ENCODE peak calls at places on chromosome 11, in four cellular contexts. M is cardiac muscle cell, C is coronary artery, G is upper lobe of right lung. Z is an unnamed sample.

GRCh38 chr11:5930614-5931013 is 11.4 kb upstream of the OR56A3 start:
- DNase-seq in C (no peak), M (no peak), G (no peak), Z (no peak)

GRCh38 chr11:28836285-28837081 is 728.3 kb downstream of the METTL15 start:
- DNase-seq in M (peak), C (no peak), G (no peak), Z (peak)

GRCh38 chr11:118625976-118626375 is 18.6 kb downstream of the PHLDB1 start:
- DNase-seq in M (no peak), G (no peak), C (no peak), Z (no peak)

GRCh38 chr11:112225753-112226061 is 521 bp upstream of the PTS start:
- DNase-seq in M (no peak), G (no peak), C (no peak), Z (no peak)

GRCh38 chr11:46504817-46505613 is 88.8 kb downstream of the AMBRA1 start:
- DNase-seq in M (no peak), C (no peak), G (no peak), Z (no peak)

GRCh38 chr11:128251140-128251539 is 336.2 kb downstream of the ETS1 start:
- DNase-seq in G (no peak), C (no peak), M (no peak), Z (no peak)

GRCh38 chr11:118002541-118003019 is 16.4 kb downstream of the IL10RA start:
- DNase-seq in C (no peak), M (no peak), G (no peak), Z (no peak)

GRCh38 chr11:120334894-120335462 is 1.2 kb upstream of the ARHGEF12 start:
- DNase-seq in M (peak), G (no peak), C (no peak), Z (peak)

GRCh38 chr11:120871924-120872323 is 152.0 kb upstream of the TBCEL start:
- DNase-seq in M (no peak), C (no peak), G (no peak), Z (no peak)

GRCh38 chr11:27696112-27696511 is 4.1 kb downstream of the BDNF start:
- DNase-seq in C (no peak), G (no peak), M (no peak), Z (no peak)

GRCh38 chr11:71252434-71252781 is at the start of gene SHANK2:
- DNase-seq in C (no peak), G (peak), M (peak), Z (no peak)

GRCh38 chr11:3849297-3849874 is 6.1 kb upstream of the STIM1 start:
- DNase-seq in G (no peak), M (peak), C (no peak), Z (peak)

GRCh38 chr11:117145393-117145761 is 1.3 kb downstream of the PAFAH1B2 start:
- DNase-seq in G (no peak), M (peak), C (no peak), Z (peak)

GRCh38 chr11:91104237-91104636 is 881.4 kb upstream of the CHORDC1 start:
- DNase-seq in G (no peak), M (no peak), C (no peak), Z (no peak)

GRCh38 chr11:67795746-67796145 is 121.3 kb upstream of the ALDH3B2 start:
- DNase-seq in M (no peak), C (no peak), G (no peak), Z (no peak)

GRCh38 chr11:70694371-70694770 is 296.0 kb downstream of the CTTN start:
- DNase-seq in M (no peak), G (no peak), C (no peak), Z (no peak)

GRCh38 chr11:65329944-65330403 is 3.7 kb upstream of the DPF2 start:
- DNase-seq in G (no peak), C (no peak), M (peak), Z (peak)
- H3K4me3 ChIP-seq in G (no peak), C (no peak), M (no peak), Z (peak)

DNA sequence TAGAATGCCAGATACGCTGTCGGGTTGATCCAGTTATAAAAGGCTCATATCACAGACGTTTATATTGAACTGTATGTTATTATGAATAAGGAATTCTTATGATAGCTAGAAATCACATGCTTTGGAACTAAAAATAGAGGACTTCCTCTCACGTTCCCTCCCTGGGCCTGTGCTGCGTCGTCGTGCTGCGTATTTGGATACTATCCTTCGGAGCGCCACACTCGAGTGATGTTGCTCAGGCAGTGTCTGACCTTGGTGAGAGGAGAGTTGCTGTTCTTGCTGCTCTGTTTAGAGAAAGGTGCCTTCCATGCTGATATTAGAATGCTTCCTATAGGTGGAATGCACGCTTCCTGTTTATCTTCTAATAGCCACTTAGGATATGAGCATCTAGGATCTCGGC is 20.2 kb upstream of the ST14 start:
- DNase-seq in G (no peak), M (no peak), C (no peak), Z (no peak)
- H3K27ac ChIP-seq in G (no peak), M (no peak), C (no peak), Z (no peak)

GRCh38 chr11:103397369-103397768 is 288.1 kb downstream of the DYNC2H1 start:
- DNase-seq in G (no peak), C (no peak), M (no peak), Z (no peak)
- H3K4me3 ChIP-seq in G (no peak), C (no peak), M (no peak), Z (no peak)

GRCh38 chr11:62851807-62852522 is 12.6 kb upstream of the WDR74 start:
- DNase-seq in C (no peak), M (no peak), G (no peak), Z (no peak)
- H3K27ac ChIP-seq in C (no peak), M (peak), G (no peak), Z (no peak)

GRCh38 chr11:8717876-8718753 is 35.5 kb downstream of the RPL27A start:
- DNase-seq in C (peak), G (no peak), M (no peak), Z (peak)
- H3K4me3 ChIP-seq in C (peak), G (no peak), M (no peak), Z (no peak)

DNA sequence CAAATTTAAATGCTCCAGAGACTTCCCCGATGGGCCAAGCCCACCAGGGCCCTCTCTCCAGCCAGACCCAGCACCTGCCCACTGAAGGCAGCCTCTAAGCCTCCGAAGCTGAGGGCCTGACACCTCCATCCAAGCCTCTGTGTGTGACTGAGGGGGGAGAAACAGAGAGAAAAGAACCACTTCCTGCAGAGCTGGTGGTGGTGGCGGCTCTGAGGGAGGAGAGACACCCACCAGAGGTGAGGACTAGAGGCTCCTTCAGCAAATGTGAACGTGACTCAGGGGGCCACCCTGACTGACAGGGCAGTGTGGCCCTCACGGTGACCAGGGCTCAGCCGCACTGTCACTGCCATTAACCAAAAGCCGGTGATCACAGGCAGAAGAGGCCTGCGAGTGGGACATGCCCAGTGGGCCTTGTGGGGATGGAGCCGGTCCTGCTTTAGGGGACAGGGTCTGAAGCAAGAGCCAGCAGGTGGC is 31.0 kb upstream of the CD5 start:
- DNase-seq in G (no peak), M (no peak), C (no peak), Z (no peak)
- H3K27ac ChIP-seq in G (peak), M (peak), C (no peak), Z (no peak)

GRCh38 chr11:8263109-8263768 is 439 bp downstream of the LMO1 start:
- DNase-seq in M (peak), G (peak), C (no peak), Z (peak)
- H3K4me3 ChIP-seq in M (peak), G (peak), C (peak), Z (peak)

Z was measured in SJCRH30.